ENCODE peak calls at places on chromosomes 16 and 17, in seven cellular contexts. Q is IMR-90, J is neuronal stem cell, I is H9, R is mesenchymal stem cell, A is trophoblast cell, B is H1. H is an unnamed sample.

GRCh38 chr16:19767497-19767896 is 49.4 kb downstream of the IQCK start:
- DNase-seq in J (no peak), A (no peak), B (no peak), I (no peak), R (no peak), Q (no peak), H (no peak)

GRCh38 chr17:11121680-11122079 is 119.3 kb upstream of the SHISA6 start:
- DNase-seq in Q (no peak), J (no peak), A (no peak), B (no peak), R (no peak), I (no peak), H (no peak)

GRCh38 chr17:49832840-49833599 is 14.8 kb downstream of the TAC4 start:
- DNase-seq in A (no peak), J (no peak), I (no peak), B (no peak), Q (no peak), R (no peak), H (peak)

GRCh38 chr16:58001781-58002410 is 689 bp downstream of the USB1 start:
- DNase-seq in I (no peak), J (no peak), Q (no peak), B (no peak), A (no peak), R (no peak), H (no peak)

GRCh38 chr16:11202260-11203091 is 53.5 kb downstream of the SOCS1 start:
- DNase-seq in Q (peak), I (no peak), J (no peak), A (no peak), B (no peak), R (peak), H (no peak)

GRCh38 chr17:77363821-77364361 is 223.1 kb downstream of the SEC14L1 start:
- DNase-seq in B (no peak), A (no peak), I (peak), Q (peak), J (no peak), R (peak), H (peak)

GRCh38 chr17:58320163-58320558 is 8.4 kb downstream of the TSPOAP1 start:
- DNase-seq in A (no peak), B (no peak), Q (no peak), J (no peak), I (no peak), R (no peak), H (no peak)

GRCh38 chr17:3739422-3740124 is 15.9 kb downstream of the HASPIN start:
- DNase-seq in A (no peak), J (no peak), B (no peak), R (no peak), Q (no peak), I (no peak), H (no peak)

GRCh38 chr16:65111306-65111705 is 10.6 kb downstream of the CDH11 start:
- DNase-seq in J (no peak), B (no peak), Q (no peak), R (no peak), I (no peak), A (no peak), H (no peak)

GRCh38 chr16:27195941-27196595 is 7.3 kb upstream of the KDM8 start:
- DNase-seq in B (no peak), J (no peak), A (no peak), I (no peak), Q (no peak), R (no peak), H (no peak)

GRCh38 chr17:10171057-10171456 is 27.3 kb downstream of the GAS7 start:
- DNase-seq in J (no peak), Q (no peak), A (no peak), R (no peak), I (no peak), B (no peak), H (no peak)

GRCh38 chr16:88799569-88800276 is 3.9 kb upstream of the CDT1 start:
- DNase-seq in A (no peak), J (no peak), R (no peak), Q (no peak), B (no peak), I (peak), H (no peak)

GRCh38 chr17:29588017-29588557 is 1.4 kb downstream of the GIT1 start:
- DNase-seq in Q (no peak), J (no peak), R (no peak), A (no peak), B (no peak), I (no peak), H (no peak)

GRCh38 chr17:74201250-74201649 is 2.2 kb upstream of the RPL38 start:
- DNase-seq in A (no peak), J (no peak), I (no peak), R (peak), Q (peak), B (no peak), H (no peak)

GRCh38 chr17:13079010-13079409 is 61.2 kb upstream of the ELAC2 start:
- DNase-seq in B (no peak), A (no peak), R (no peak), Q (no peak), I (no peak), J (no peak), H (no peak)

GRCh38 chr17:68593331-68593710 is 7.8 kb downstream of the FAM20A start:
- DNase-seq in J (no peak), R (no peak), B (no peak), I (no peak), A (no peak), Q (no peak), H (no peak)

GRCh38 chr17:13337864-13338371 is 263.8 kb downstream of the HS3ST3A1 start:
- DNase-seq in Q (peak), B (no peak), A (no peak), I (no peak), J (peak), R (peak), H (peak)

GRCh38 chr17:869067-869466 is 86.9 kb downstream of the MRM3 start:
- DNase-seq in J (no peak), Q (peak), I (no peak), A (no peak), B (no peak), R (peak), H (no peak)

GRCh38 chr16:73413469-73414190 is 365.7 kb upstream of the ZFHX3 start:
- DNase-seq in R (no peak), J (no peak), B (no peak), I (no peak), Q (no peak), A (no peak), H (no peak)
- H4K8ac ChIP-seq in R (no peak), J (no peak), B (no peak), I (no peak), Q (no peak), A (no peak), H (no peak)

GRCh38 chr17:79872762-79873161 is 33.5 kb upstream of the CBX4 start:
- DNase-seq in A (no peak), B (no peak), J (no peak), Q (no peak), R (no peak), I (no peak), H (no peak)

GRCh38 chr17:79873583-79873982 is 34.3 kb upstream of the CBX4 start:
- DNase-seq in A (no peak), I (no peak), Q (no peak), J (no peak), R (no peak), B (no peak), H (no peak)

GRCh38 chr17:79866791-79867190 is 27.6 kb upstream of the CBX4 start:
- DNase-seq in A (no peak), I (no peak), B (no peak), R (no peak), J (no peak), Q (no peak), H (no peak)

GRCh38 chr17:79871131-79871530 is 31.9 kb upstream of the CBX4 start:
- DNase-seq in I (no peak), Q (no peak), B (no peak), A (no peak), R (no peak), J (no peak), H (no peak)

DNA sequence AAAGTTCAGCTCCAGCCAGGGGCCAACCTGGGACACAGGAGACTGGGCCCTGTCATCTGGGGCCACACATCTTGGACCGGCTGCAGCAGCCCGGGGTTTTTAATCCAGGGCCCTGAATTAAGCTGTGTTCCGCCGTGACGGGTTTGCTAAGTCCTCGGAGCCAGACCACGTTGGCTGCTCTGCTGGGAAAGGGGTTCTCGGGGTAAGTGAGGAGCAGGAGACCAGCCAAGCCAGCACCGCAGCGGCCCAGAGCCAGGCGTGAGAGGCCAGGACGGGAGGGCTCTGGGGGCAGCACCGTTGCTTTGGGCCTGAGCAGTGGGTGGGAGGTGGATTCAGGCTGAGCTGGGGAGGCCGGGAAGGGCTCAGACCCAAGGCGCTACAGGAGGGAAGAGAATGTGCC is 31.3 kb upstream of the CBX4 start:
- DNase-seq in Q (no peak), I (no peak), R (no peak), J (no peak), A (no peak), B (no peak), H (no peak)
- H4K8ac ChIP-seq in Q (no peak), I (no peak), R (no peak), J (no peak), A (no peak), B (no peak), H (no peak)

DNA sequence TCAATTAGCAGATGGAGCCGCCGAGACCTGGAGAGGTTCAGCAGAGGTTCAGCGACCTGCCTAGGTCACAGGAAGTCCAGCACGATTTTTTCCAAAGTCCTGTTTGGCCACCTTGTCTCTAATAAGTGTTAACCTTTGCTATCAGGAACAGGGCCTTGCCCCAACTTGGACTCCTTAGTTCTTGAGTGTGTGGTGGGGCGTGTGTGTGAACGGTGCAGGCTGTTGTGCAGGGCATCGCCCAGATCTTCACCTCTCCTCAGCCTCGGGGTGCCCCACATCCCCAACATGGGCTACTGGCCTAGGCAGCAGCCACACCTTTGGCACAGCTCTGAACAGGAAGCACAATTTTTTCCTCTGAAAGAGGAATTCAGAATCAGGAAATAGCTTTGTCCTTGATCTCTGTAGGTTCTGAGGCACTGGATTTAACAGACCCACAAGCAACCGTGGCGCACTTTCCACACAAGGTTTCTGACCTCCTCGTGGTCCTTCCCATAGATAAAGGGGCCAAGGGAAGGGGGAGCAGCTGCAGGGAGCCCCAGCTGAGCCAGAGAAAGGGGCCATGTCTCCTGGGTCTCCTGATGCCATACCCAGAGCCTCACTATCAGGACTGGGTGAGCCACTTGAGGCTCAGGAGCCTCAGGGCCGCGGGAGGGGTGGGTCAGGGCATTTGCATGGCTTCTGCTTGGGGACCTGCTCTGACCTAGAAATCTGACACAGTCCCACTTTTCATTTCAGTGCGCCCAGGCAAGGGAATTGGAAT is 10.4 kb downstream of the MPRIP start:
- DNase-seq in B (no peak), I (peak), Q (no peak), R (no peak), A (no peak), J (no peak), H (no peak)
- H4K8ac ChIP-seq in B (no peak), I (no peak), Q (no peak), R (peak), A (no peak), J (no peak), H (no peak)

GRCh38 chr16:4262303-4262835 is 10.5 kb downstream of the TFAP4 start:
- DNase-seq in I (no peak), A (no peak), J (no peak), R (no peak), Q (no peak), B (no peak), H (no peak)

GRCh38 chr16:4266372-4266771 is 6.5 kb downstream of the TFAP4 start:
- DNase-seq in B (no peak), A (no peak), I (peak), Q (no peak), J (no peak), R (no peak), H (peak)

GRCh38 chr16:4263504-4264436 is 9.1 kb downstream of the TFAP4 start:
- DNase-seq in J (peak), A (peak), R (peak), I (peak), Q (peak), B (no peak), H (peak)

GRCh38 chr16:4264546-4264945 is 8.3 kb downstream of the TFAP4 start:
- DNase-seq in J (no peak), B (no peak), Q (no peak), R (no peak), I (peak), A (no peak), H (no peak)

GRCh38 chr16:4265676-4266075 is 7.1 kb downstream of the TFAP4 start:
- DNase-seq in B (no peak), Q (no peak), R (no peak), J (no peak), A (no peak), I (no peak), H (no peak)
- H4K8ac ChIP-seq in B (peak), Q (no peak), R (no peak), J (no peak), A (no peak), I (no peak), H (no peak)

DNA sequence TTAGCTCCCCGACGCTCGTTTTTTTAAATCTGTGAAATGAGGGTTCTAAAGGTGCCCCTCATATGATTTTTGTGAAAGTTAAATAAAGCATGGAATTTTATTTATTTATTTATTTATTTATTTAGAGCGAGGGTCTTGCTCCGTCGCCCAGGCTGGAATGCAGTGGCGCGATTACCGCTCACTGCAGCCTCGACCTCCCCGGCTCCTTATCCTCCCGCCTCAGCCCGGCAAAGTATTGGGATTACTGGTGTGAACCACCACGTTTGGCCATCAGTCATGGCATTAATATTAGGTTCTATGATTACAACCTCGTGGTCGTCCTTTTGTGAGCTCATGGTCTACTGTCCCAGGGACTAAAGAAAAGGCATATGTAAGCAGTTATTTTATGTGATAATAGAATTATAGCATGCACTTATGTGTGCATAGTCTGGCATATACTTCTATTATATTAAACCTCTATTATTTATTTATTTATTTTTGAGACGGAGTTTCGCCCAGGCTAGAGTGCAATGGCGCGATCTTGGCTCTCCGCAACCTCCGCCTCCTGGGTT is 557 bp upstream of the LUC7L start:
- DNase-seq in J (no peak), Q (no peak), I (no peak), R (no peak), B (no peak), A (no peak), H (no peak)
- H4K8ac ChIP-seq in J (no peak), Q (peak), I (no peak), R (peak), B (no peak), A (peak), H (no peak)